ENCODE peak calls at places on chromosome 12, in five cellular contexts. E is uterus, O is ascending aorta, R is HepG2, I is right atrium auricular region. G is an unnamed sample.

GRCh38 chr12:132143328-132144071 is 619 bp downstream of the DDX51 start:
- DNase-seq in O (peak; percentile 61), I (no peak), R (no peak), E (peak; percentile 11), G (no peak)

GRCh38 chr12:43370299-43370698 is 181.7 kb downstream of the ADAMTS20 start:
- DNase-seq in I (no peak), E (no peak), R (peak; percentile 13), O (no peak), G (no peak)

GRCh38 chr12:79617696-79618095 is 73.1 kb downstream of the PAWR start:
- DNase-seq in I (no peak), E (no peak), R (no peak), O (no peak), G (no peak)

GRCh38 chr12:19847294-19848059 is 408.2 kb downstream of the AEBP2 start:
- DNase-seq in R (no peak), I (no peak), E (peak; percentile 60), O (no peak), G (no peak)

GRCh38 chr12:95694148-95694547 is 96.4 kb downstream of the NTN4 start:
- DNase-seq in R (no peak), I (no peak), O (no peak), E (no peak), G (no peak)

GRCh38 chr12:97940629-97941028 is 478.0 kb downstream of the RMST start:
- DNase-seq in R (no peak), I (no peak), O (no peak), E (no peak), G (no peak)

GRCh38 chr12:130633771-130634170 is 82.3 kb downstream of the RIMBP2 start:
- DNase-seq in I (no peak), R (no peak), E (no peak), O (peak; percentile 35), G (no peak)

GRCh38 chr12:14907953-14908352 is 22.3 kb upstream of the MGP start:
- DNase-seq in R (no peak), I (no peak), E (no peak), O (no peak), G (no peak)

GRCh38 chr12:1928439-1929121 is 10.1 kb upstream of the CACNA2D4 start:
- DNase-seq in O (peak; percentile 62), E (no peak), I (peak; percentile 51), R (no peak), G (no peak)

GRCh38 chr12:6535697-6535946 is 1.3 kb downstream of the GAPDH start:
- DNase-seq in E (no peak), R (no peak), O (no peak), I (no peak), G (no peak)
- H3K4me1 ChIP-seq in E (no peaks in the 10 kb centered on the region), R (peaks cover 49% of the 10 kb centered on the region), O (peaks cover 34% of the 10 kb centered on the region), I (peaks cover 77% of the 10 kb centered on the region), G (peaks cover 54% of the 10 kb centered on the region)

GRCh38 chr12:54421873-54422250 is 2.8 kb upstream of the ITGA5 start:
- DNase-seq in E (no peak), O (peak; percentile 62), I (no peak), R (no peak), G (no peak)
- H3K4me1 ChIP-seq in E (no peaks in the 10 kb centered on the region), O (peaks cover 47% of the 10 kb centered on the region), I (peaks cover 82% of the 10 kb centered on the region), R (peaks cover 6% of the 10 kb centered on the region), G (peaks cover 30% of the 10 kb centered on the region)

GRCh38 chr12:116263844-116264243 is 13.6 kb downstream of the MED13L start:
- DNase-seq in I (no peak), E (no peak), R (peak; percentile 33), O (no peak), G (no peak)

GRCh38 chr12:116266220-116266619 is 11.3 kb downstream of the MED13L start:
- DNase-seq in I (no peak), R (no peak), E (no peak), O (no peak), G (no peak)

GRCh38 chr12:116263431-116263830 is 14.1 kb downstream of the MED13L start:
- DNase-seq in I (no peak), E (no peak), R (no peak), O (no peak), G (no peak)

GRCh38 chr12:116265361-116266128 is 11.9 kb downstream of the MED13L start:
- DNase-seq in R (no peak), E (no peak), I (no peak), O (no peak), G (no peak)

GRCh38 chr12:116264525-116265070 is 12.9 kb downstream of the MED13L start:
- DNase-seq in I (no peak), O (no peak), E (no peak), R (no peak), G (no peak)
- H3K4me1 ChIP-seq in I (peaks cover 66% of the 10 kb centered on the region), O (peaks cover 55% of the 10 kb centered on the region), E (peaks cover 16% of the 10 kb centered on the region), R (peaks cover 72% of the 10 kb centered on the region), G (peaks cover 88% of the 10 kb centered on the region)

DNA sequence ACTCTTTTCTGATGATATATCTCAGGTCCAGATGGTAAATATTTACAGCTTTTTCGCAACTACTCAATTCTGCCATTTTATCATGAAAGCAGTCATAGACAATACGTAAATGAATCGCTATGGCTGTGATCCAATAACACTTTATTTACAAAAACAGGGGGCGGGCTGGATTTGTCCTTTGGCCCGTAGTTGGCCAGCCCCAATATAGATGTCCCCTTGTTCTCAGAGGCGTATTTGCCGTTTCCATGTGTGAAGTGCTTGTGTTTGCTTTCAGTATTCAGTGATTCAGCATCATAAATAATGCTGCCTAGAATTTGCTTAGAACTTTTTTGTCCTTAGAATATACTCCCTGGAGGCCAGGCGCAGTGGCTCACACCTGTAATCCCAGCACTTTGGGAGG is 77.2 kb downstream of the CCDC92 start:
- DNase-seq in R (peak; percentile 78), E (no peak), O (no peak), I (no peak), G (no peak)
- H3K4me1 ChIP-seq in R (peaks cover 24% of the 10 kb centered on the region), E (no peaks in the 10 kb centered on the region), O (no peaks in the 10 kb centered on the region), I (no peaks in the 10 kb centered on the region), G (no peaks in the 10 kb centered on the region)

GRCh38 chr12:64652346-64652745 is 42.1 kb downstream of the RASSF3 start:
- DNase-seq in I (no peak), O (no peak), R (no peak), E (no peak), G (no peak)
- H3K4me1 ChIP-seq in I (peaks cover 62% of the 10 kb centered on the region), O (peaks cover 59% of the 10 kb centered on the region), R (peaks cover 57% of the 10 kb centered on the region), E (peaks cover 8% of the 10 kb centered on the region), G (peaks cover 18% of the 10 kb centered on the region)

GRCh38 chr12:13169255-13169654 is 27.3 kb upstream of the EMP1 start:
- DNase-seq in E (no peak), R (no peak), O (no peak), I (no peak), G (no peak)
- H3K4me1 ChIP-seq in E (no peaks in the 10 kb centered on the region), R (no peaks in the 10 kb centered on the region), O (peaks cover 5% of the 10 kb centered on the region), I (peaks cover 39% of the 10 kb centered on the region), G (peaks cover 28% of the 10 kb centered on the region)

DNA sequence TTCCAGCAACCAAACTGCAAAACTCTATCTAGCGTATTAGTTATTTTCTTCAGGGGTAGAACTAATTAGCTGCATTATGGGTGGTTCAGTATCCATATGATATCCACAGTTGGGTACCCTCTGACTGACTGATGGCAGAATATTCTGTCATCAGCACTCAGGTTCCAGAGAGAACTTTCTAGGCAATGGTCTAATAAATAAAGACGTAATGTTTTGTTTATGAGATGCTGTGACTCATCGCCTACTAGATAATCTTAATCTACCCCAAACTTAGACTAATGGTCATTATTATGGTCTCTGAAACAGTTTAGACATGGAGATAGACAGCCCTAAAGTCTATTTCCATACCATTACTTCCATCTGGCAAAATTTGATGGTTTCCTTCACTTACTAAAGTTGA is 220.1 kb downstream of the MED13L start:
- DNase-seq in O (no peak), R (no peak), I (no peak), E (no peak), G (no peak)
- H3K4me1 ChIP-seq in O (peaks cover 24% of the 10 kb centered on the region), R (peaks cover 22% of the 10 kb centered on the region), I (peaks cover 25% of the 10 kb centered on the region), E (peaks cover 11% of the 10 kb centered on the region), G (peaks cover 35% of the 10 kb centered on the region)

DNA sequence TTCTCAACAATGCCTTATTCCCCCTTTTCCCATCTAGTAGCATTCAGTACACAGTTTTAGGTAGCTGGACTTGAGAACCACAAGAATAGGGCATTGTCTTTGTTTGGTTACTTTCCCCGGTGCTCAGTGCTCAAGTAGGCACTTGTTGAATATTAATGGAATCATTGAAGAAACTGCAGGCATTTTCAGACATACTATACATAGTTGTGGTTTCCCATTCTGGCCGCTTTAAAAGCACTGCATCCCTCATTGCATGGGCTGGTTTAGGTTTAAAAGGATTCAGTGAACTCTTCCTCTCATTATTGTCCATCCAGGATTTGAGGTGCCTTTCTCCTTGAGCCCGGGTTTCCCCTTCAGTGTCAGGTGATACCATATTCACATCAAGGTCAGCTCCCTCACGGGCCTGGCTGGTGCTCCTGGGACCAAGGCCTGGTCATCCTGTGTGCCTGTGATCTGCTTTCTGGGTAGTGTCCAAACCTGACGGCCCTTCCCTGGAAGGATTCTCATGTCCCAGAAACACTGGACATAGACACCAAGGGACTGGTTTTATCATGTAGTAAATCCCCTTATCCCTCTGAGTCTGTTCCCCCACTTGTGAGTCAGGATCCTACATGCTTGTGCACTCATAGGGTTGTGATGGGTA is 7.3 kb downstream of the TCP11L2 start:
- DNase-seq in O (no peak), R (no peak), I (no peak), E (no peak), G (no peak)
- H3K4me1 ChIP-seq in O (no peaks in the 10 kb centered on the region), R (peaks cover 50% of the 10 kb centered on the region), I (peaks cover 70% of the 10 kb centered on the region), E (peaks cover 13% of the 10 kb centered on the region), G (no peaks in the 10 kb centered on the region)

GRCh38 chr12:3203713-3204112 is 126.5 kb downstream of the TSPAN9 start:
- DNase-seq in I (no peak), O (no peak), R (no peak), E (no peak), G (no peak)
- H3K4me1 ChIP-seq in I (peaks cover 87% of the 10 kb centered on the region), O (peaks cover 36% of the 10 kb centered on the region), R (peaks cover 8% of the 10 kb centered on the region), E (no peaks in the 10 kb centered on the region), G (peaks cover 23% of the 10 kb centered on the region)

GRCh38 chr12:47902131-47902639 is 2.6 kb downstream of the VDR start:
- DNase-seq in R (no peak), O (no peak), E (no peak), I (no peak), G (no peak)

GRCh38 chr12:47901285-47902093 is 3.3 kb downstream of the VDR start:
- DNase-seq in O (no peak), I (no peak), R (no peak), E (no peak), G (no peak)

GRCh38 chr12:47900101-47900479 is 4.7 kb downstream of the VDR start:
- DNase-seq in O (no peak), I (no peak), R (no peak), E (no peak), G (no peak)

GRCh38 chr12:47899466-47899865 is 5.3 kb downstream of the VDR start:
- DNase-seq in I (no peak), O (no peak), E (no peak), R (no peak), G (no peak)

GRCh38 chr12:47900480-47901129 is 4.2 kb downstream of the VDR start:
- DNase-seq in R (peak; percentile 86), O (no peak), E (no peak), I (no peak), G (no peak)
- H3K4me1 ChIP-seq in R (peaks cover 40% of the 10 kb centered on the region), O (peaks cover 21% of the 10 kb centered on the region), E (no peaks in the 10 kb centered on the region), I (peaks cover 24% of the 10 kb centered on the region), G (peaks cover 18% of the 10 kb centered on the region)